ENCODE peak calls at places on chromosomes 3 and 15, in eight cellular contexts. F is thoracic aorta, D is adrenal gland, B is cardiac muscle cell, L is sciatic nerve, V is G401, G is GM20000, I is ovary. K is an unnamed sample.

GRCh38 chr3:141152801-141153678 is 78.6 kb upstream of the PXYLP1 start:
- DNase-seq in F (no peak), D (no peak), B (peak), L (no peak), V (peak), G (no peak), I (no peak), K (no peak)

GRCh38 chr3:122857019-122857418 is 62.1 kb downstream of the SLC49A4 start:
- DNase-seq in F (no peak), D (no peak), B (no peak), L (no peak), V (no peak), G (no peak), I (no peak), K (no peak)

GRCh38 chr3:29605845-29606244 is 325.0 kb downstream of the RBMS3 start:
- DNase-seq in F (no peak), D (no peak), B (no peak), L (no peak), V (no peak), G (no peak), I (no peak), K (no peak)

GRCh38 chr3:43153189-43154083 is 47.6 kb upstream of the POMGNT2 start:
- DNase-seq in F (no peak), D (peak), B (no peak), L (no peak), V (peak), G (no peak), I (peak), K (no peak)

GRCh38 chr15:73346735-73347312 is 21.9 kb downstream of the HCN4 start:
- DNase-seq in F (no peak), D (peak), B (peak), L (peak), V (no peak), G (peak), I (peak), K (no peak)

GRCh38 chr3:49028673-49029562 is at the start of gene IMPDH2:
- DNase-seq in F (peak), D (peak), B (peak), L (peak), V (peak), G (peak), I (peak), K (peak)

GRCh38 chr3:72174890-72175289 is 389.9 kb upstream of the PROK2 start:
- DNase-seq in F (no peak), D (no peak), B (no peak), L (no peak), V (no peak), G (no peak), I (no peak), K (no peak)

GRCh38 chr3:182115328-182116045 is 403.8 kb downstream of the SOX2 start:
- DNase-seq in F (no peak), D (no peak), B (no peak), L (no peak), V (no peak), G (no peak), I (no peak), K (no peak)

GRCh38 chr15:38190501-38190900 is 62.1 kb upstream of the SPRED1 start:
- DNase-seq in F (no peak), D (no peak), B (no peak), L (no peak), V (no peak), G (no peak), I (no peak), K (no peak)

GRCh38 chr3:49238274-49239127 is 38.5 kb downstream of the C3orf62 start:
- DNase-seq in F (no peak), D (peak), B (peak), L (no peak), V (no peak), G (no peak), I (peak), K (no peak)

GRCh38 chr3:46812237-46812791 is 50.9 kb downstream of the MYL3 start:
- DNase-seq in F (peak), D (peak), B (peak), L (peak), V (peak), G (peak), I (peak), K (peak)

GRCh38 chr3:69081583-69082262 is 1.6 kb upstream of the UBA3 start:
- DNase-seq in F (no peak), D (no peak), B (no peak), L (no peak), V (no peak), G (no peak), I (no peak), K (no peak)

GRCh38 chr3:126479642-126480041 is 4.0 kb upstream of the ZXDC start:
- DNase-seq in F (no peak), D (no peak), B (no peak), L (no peak), V (no peak), G (no peak), I (no peak), K (no peak)

GRCh38 chr3:93934366-93935046 is 39.2 kb downstream of the PROS1 start:
- DNase-seq in F (no peak), D (no peak), B (no peak), L (no peak), V (no peak), G (no peak), I (no peak), K (no peak)

GRCh38 chr3:112629425-112629824 is 11.5 kb downstream of the CCDC80 start:
- DNase-seq in F (no peak), D (peak), B (peak), L (no peak), V (peak), G (no peak), I (peak), K (no peak)

GRCh38 chr3:38563070-38563901 is 67.1 kb downstream of the EXOG start:
- DNase-seq in F (no peak), D (no peak), B (no peak), L (peak), V (no peak), G (no peak), I (peak), K (no peak)

GRCh38 chr3:174168538-174169254 is 690.4 kb upstream of the NAALADL2 start:
- DNase-seq in F (no peak), D (no peak), B (no peak), L (no peak), V (peak), G (no peak), I (no peak), K (no peak)

GRCh38 chr3:125045965-125046364 is 9.8 kb downstream of the HEG1 start:
- DNase-seq in F (no peak), D (no peak), B (no peak), L (no peak), V (no peak), G (no peak), I (no peak), K (no peak)

GRCh38 chr3:168801792-168802191 is 706.1 kb upstream of the GOLIM4 start:
- DNase-seq in F (no peak), D (no peak), B (no peak), L (no peak), V (no peak), G (no peak), I (no peak), K (no peak)

GRCh38 chr15:41043276-41043675 is 72.8 kb downstream of the INO80 start:
- DNase-seq in F (no peak), D (no peak), B (no peak), L (no peak), V (no peak), G (no peak), I (no peak), K (no peak)

GRCh38 chr3:35936571-35936970 is 297.2 kb downstream of the ARPP21 start:
- DNase-seq in F (no peak), D (no peak), B (no peak), L (no peak), V (no peak), G (no peak), I (no peak), K (no peak)

GRCh38 chr3:161413127-161413854 is 42.0 kb upstream of the SPTSSB start:
- DNase-seq in F (peak), D (peak), B (no peak), L (peak), V (no peak), G (no peak), I (no peak), K (no peak)

GRCh38 chr3:42229942-42230688 is 35.9 kb downstream of the CCK start:
- DNase-seq in F (no peak), D (no peak), B (peak), L (no peak), V (peak), G (no peak), I (no peak), K (peak)

GRCh38 chr3:188687389-188687788 is 484.4 kb upstream of the TPRG1 start:
- DNase-seq in F (no peak), D (peak), B (peak), L (no peak), V (no peak), G (no peak), I (no peak), K (no peak)

GRCh38 chr3:14124223-14124614 is 451 bp downstream of the CHCHD4 start:
- DNase-seq in F (no peak), D (peak), B (peak), L (peak), V (peak), G (peak), I (peak), K (no peak)

GRCh38 chr15:63582179-63582578 is 15.0 kb upstream of the FBXL22 start:
- DNase-seq in F (no peak), D (no peak), B (no peak), L (no peak), V (no peak), G (no peak), I (no peak), K (no peak)

GRCh38 chr15:40146037-40146436 is 14.8 kb upstream of the BUB1B start:
- DNase-seq in F (no peak), D (no peak), B (no peak), L (no peak), V (no peak), G (no peak), I (no peak), K (no peak)

GRCh38 chr3:157088133-157088488 is 71.8 kb downstream of the CCNL1 start:
- DNase-seq in F (no peak), D (no peak), B (no peak), L (no peak), V (peak), G (no peak), I (no peak), K (no peak)

GRCh38 chr3:138222888-138223287 is 35.8 kb downstream of the ARMC8 start:
- DNase-seq in F (no peak), D (no peak), B (no peak), L (no peak), V (no peak), G (no peak), I (no peak), K (no peak)

GRCh38 chr3:143239026-143239425 is 119.5 kb downstream of the CHST2 start:
- DNase-seq in F (no peak), D (no peak), B (no peak), L (no peak), V (no peak), G (no peak), I (no peak), K (no peak)

GRCh38 chr3:127954642-127955041 is 39.6 kb downstream of the KBTBD12 start:
- DNase-seq in F (no peak), D (no peak), B (peak), L (no peak), V (peak), G (no peak), I (no peak), K (no peak)